ENCODE peak calls at places on chromosomes 7 and 10, in five cellular contexts. Y is A549, O is K562, B is H1, E is HepG2. J is an unnamed sample.

GRCh38 chr7:515628-516027 is 4.0 kb downstream of the PDGFA start:
- DNase-seq in Y (no peak), O (no peak), B (peak; percentile 70), E (no peak), J (no peak)

GRCh38 chr10:52617346-52617745 is 155.2 kb downstream of the MBL2 start:
- DNase-seq in Y (no peak), O (no peak), B (no peak), E (no peak), J (no peak)

GRCh38 chr10:31526178-31526577 is 207.2 kb downstream of the ZEB1 start:
- DNase-seq in Y (no peak), O (no peak), B (no peak), E (no peak), J (no peak)

GRCh38 chr10:50310560-50311174 is 59.4 kb upstream of the ASAH2 start:
- DNase-seq in Y (peak; percentile 25), O (peak; percentile 74), B (peak; percentile 77), E (peak; percentile 17), J (no peak)

GRCh38 chr7:7681191-7681935 is 37.0 kb downstream of the RPA3 start:
- DNase-seq in Y (peak; percentile 18), O (peak; percentile 22), B (no peak), E (peak; percentile 50), J (peak; percentile 88)

GRCh38 chr10:125030567-125031197 is 88.8 kb downstream of the ZRANB1 start:
- DNase-seq in Y (no peak), O (no peak), B (no peak), E (no peak), J (no peak)

GRCh38 chr7:34445653-34446052 is 212.4 kb upstream of the NPSR1 start:
- DNase-seq in Y (no peak), O (no peak), B (no peak), E (no peak), J (no peak)

GRCh38 chr7:143418681-143419458 is 10.2 kb upstream of the EPHA1 start:
- DNase-seq in Y (no peak), O (no peak), B (no peak), E (no peak), J (no peak)

GRCh38 chr10:48493083-48493871 is 111.6 kb downstream of the ARHGAP22 start:
- DNase-seq in Y (no peak), O (no peak), B (peak; percentile 42), E (no peak), J (no peak)

GRCh38 chr10:124697837-124698559 is 46.2 kb downstream of the FAM53B start:
- DNase-seq in Y (peak; percentile 24), O (no peak), B (no peak), E (no peak), J (no peak)

GRCh38 chr7:32030904-32031692 is 39.1 kb downstream of the PDE1C start:
- DNase-seq in Y (no peak), O (no peak), B (no peak), E (no peak), J (no peak)

GRCh38 chr7:22657479-22657878 is 69.5 kb upstream of the IL6 start:
- DNase-seq in Y (no peak), O (no peak), B (no peak), E (no peak), J (no peak)

GRCh38 chr7:47635091-47636090 is 53.5 kb upstream of the TNS3 start:
- DNase-seq in Y (peak; percentile 73), O (no peak), B (peak; percentile 68), E (peak; percentile 57), J (no peak)

GRCh38 chr10:102781921-102782542 is 38.3 kb downstream of the WBP1L start:
- DNase-seq in Y (no peak), O (no peak), B (no peak), E (no peak), J (peak; percentile 83)
- H3K4me1 ChIP-seq in Y (peaks cover 7% of the 10 kb centered on the region), O (peaks cover 35% of the 10 kb centered on the region), B (peaks cover 8% of the 10 kb centered on the region), E (peaks cover 34% of the 10 kb centered on the region), J (peaks cover 58% of the 10 kb centered on the region)

GRCh38 chr10:97858001-97858439 is 8.4 kb downstream of the GOLGA7B start:
- DNase-seq in Y (no peak), O (no peak), B (no peak), E (no peak), J (no peak)
- TF ChIP-seq JUN in Y (no peak), O (no peak), B (no peak), E (no peak), J (no peak)

GRCh38 chr7:18535811-18536413 is 40.4 kb downstream of the HDAC9 start:
- DNase-seq in Y (no peak), O (no peak), B (no peak), E (no peak), J (no peak)
- H3K4me1 ChIP-seq in Y (no peaks in the 10 kb centered on the region), O (no peaks in the 10 kb centered on the region), B (no peaks in the 10 kb centered on the region), E (no peaks in the 10 kb centered on the region), J (no peaks in the 10 kb centered on the region)

DNA sequence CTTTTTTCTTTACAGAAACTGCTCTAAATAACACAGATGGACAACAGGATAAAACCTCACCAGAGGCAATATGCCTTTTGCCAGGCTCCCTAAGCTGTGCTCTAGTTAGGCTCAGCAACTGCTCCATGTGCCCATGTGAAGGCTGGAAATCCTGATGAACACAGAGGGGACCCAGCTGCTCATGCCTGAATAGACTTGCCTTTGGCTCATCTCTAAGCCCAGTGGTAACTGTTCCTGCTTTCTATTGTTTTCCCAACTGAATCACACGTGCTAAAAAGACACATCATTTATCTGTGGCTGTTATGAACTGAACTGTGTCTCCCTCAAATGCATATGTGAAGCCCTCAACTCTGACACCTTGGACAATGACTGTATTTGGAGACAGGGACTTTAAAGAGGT is 110.4 kb downstream of the RNF216 start:
- DNase-seq in Y (no peak), O (no peak), B (no peak), E (no peak), J (no peak)
- TF ChIP-seq JUN in Y (no peak), O (no peak), B (no peak), E (no peak), J (no peak)

DNA sequence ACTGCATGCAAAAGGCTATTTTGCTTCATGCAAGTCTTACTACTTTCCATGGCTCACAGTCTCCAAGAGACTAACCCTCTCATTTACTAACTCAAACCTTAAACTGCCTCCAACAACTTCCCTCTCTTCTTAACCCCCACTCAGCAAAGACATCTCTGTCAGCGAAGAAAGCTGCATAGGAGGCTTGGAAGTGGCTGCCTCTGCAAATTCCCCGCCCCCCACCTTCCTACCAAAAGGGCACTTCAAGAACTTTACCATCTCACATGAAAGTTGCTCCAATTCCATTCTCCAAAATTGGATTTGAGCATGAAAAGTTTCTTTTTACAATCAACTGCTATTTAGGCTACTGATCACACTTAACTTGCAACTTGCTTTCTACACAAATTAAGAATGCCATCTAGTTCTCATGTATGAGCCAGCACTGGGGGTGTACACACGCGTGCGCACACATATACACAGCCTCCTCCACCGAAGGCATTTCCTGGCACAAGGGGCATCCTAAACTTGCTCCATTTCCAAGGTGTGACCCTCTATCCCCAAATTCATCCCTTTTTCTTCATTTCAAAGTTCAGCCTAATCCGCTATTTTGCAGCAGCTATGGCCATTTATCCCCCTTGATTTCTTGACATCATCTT is 1.8 kb downstream of the CCDC6 start:
- DNase-seq in Y (no peak), O (no peak), B (no peak), E (no peak), J (no peak)
- H3K4me1 ChIP-seq in Y (peaks cover 30% of the 10 kb centered on the region), O (peaks cover 18% of the 10 kb centered on the region), B (peaks cover 8% of the 10 kb centered on the region), E (peaks cover 69% of the 10 kb centered on the region), J (peaks cover 32% of the 10 kb centered on the region)

J was measured in endothelial cell of umbilical vein.